ENCODE peak calls at places on chromosomes 5 and 9, in eight cellular contexts. One of them, this sample, is unnamed.

GRCh38 chr9:21047315-21047714 is 15.9 kb upstream of the HACD4 start:
- DNase-seq in stomach: no peak
- DNase-seq in lung: no peak
- DNase-seq in psoas muscle: no peak
- DNase-seq in ovary: no peak
- DNase-seq in heart right ventricle: no peak
- DNase-seq in CD8-positive, alpha-beta T cell: no peak
- DNase-seq in heart left ventricle: no peak
- DNase-seq in this sample: no peak

GRCh38 chr5:54835642-54836041 is 149.8 kb downstream of the ESM1 start:
- DNase-seq in stomach: no peak
- DNase-seq in lung: no peak
- DNase-seq in psoas muscle: no peak
- DNase-seq in heart right ventricle: no peak
- DNase-seq in ovary: no peak
- DNase-seq in CD8-positive, alpha-beta T cell: no peak
- DNase-seq in heart left ventricle: no peak
- DNase-seq in this sample: no peak

GRCh38 chr9:120186276-120186675 is 393.7 kb downstream of the CDK5RAP2 start:
- DNase-seq in stomach: no peak
- DNase-seq in ovary: no peak
- DNase-seq in lung: no peak
- DNase-seq in CD8-positive, alpha-beta T cell: no peak
- DNase-seq in psoas muscle: no peak
- DNase-seq in heart right ventricle: no peak
- DNase-seq in heart left ventricle: no peak
- DNase-seq in this sample: no peak

GRCh38 chr9:133056533-133056932 is 5.2 kb upstream of the CEL start:
- DNase-seq in CD8-positive, alpha-beta T cell: no peak
- DNase-seq in ovary: no peak
- DNase-seq in psoas muscle: no peak
- DNase-seq in lung: no peak
- DNase-seq in heart right ventricle: no peak
- DNase-seq in heart left ventricle: no peak
- DNase-seq in stomach: no peak
- DNase-seq in this sample: no peak

GRCh38 chr5:171024084-171024483 is 162.3 kb downstream of the RANBP17 start:
- DNase-seq in lung: no peak
- DNase-seq in heart right ventricle: no peak
- DNase-seq in ovary: no peak
- DNase-seq in CD8-positive, alpha-beta T cell: no peak
- DNase-seq in heart left ventricle: no peak
- DNase-seq in stomach: no peak
- DNase-seq in psoas muscle: no peak
- DNase-seq in this sample: no peak

GRCh38 chr5:43409809-43410271 is 2.4 kb downstream of the CCL28 start:
- DNase-seq in stomach: peak; percentile 90
- DNase-seq in CD8-positive, alpha-beta T cell: no peak
- DNase-seq in psoas muscle: no peak
- DNase-seq in heart left ventricle: no peak
- DNase-seq in ovary: no peak
- DNase-seq in lung: peak; percentile 65
- DNase-seq in heart right ventricle: no peak
- DNase-seq in this sample: no peak

GRCh38 chr9:33884856-33885701 is 68.1 kb downstream of the UBE2R2 start:
- DNase-seq in heart right ventricle: no peak
- DNase-seq in lung: peak; percentile 37
- DNase-seq in psoas muscle: no peak
- DNase-seq in CD8-positive, alpha-beta T cell: no peak
- DNase-seq in heart left ventricle: no peak
- DNase-seq in stomach: peak; percentile 55
- DNase-seq in ovary: no peak
- DNase-seq in this sample: no peak

GRCh38 chr5:135223404-135223803 is 175.6 kb downstream of the MACROH2A1 start:
- DNase-seq in psoas muscle: no peak
- DNase-seq in lung: no peak
- DNase-seq in stomach: peak; percentile 8
- DNase-seq in heart right ventricle: no peak
- DNase-seq in heart left ventricle: no peak
- DNase-seq in CD8-positive, alpha-beta T cell: peak; percentile 43
- DNase-seq in ovary: no peak
- DNase-seq in this sample: peak; percentile 1

GRCh38 chr9:3879731-3880493 is 354.1 kb upstream of the RFX3 start:
- DNase-seq in CD8-positive, alpha-beta T cell: no peak
- DNase-seq in heart right ventricle: no peak
- DNase-seq in stomach: no peak
- DNase-seq in psoas muscle: peak; percentile 50
- DNase-seq in ovary: no peak
- DNase-seq in lung: no peak
- DNase-seq in heart left ventricle: no peak
- DNase-seq in this sample: no peak

GRCh38 chr5:134140530-134141201 is 26.2 kb downstream of the TCF7 start:
- DNase-seq in stomach: peak; percentile 78
- DNase-seq in ovary: peak; percentile 73
- DNase-seq in lung: peak; percentile 65
- DNase-seq in heart left ventricle: no peak
- DNase-seq in CD8-positive, alpha-beta T cell: peak; percentile 75
- DNase-seq in psoas muscle: peak; percentile 72
- DNase-seq in heart right ventricle: no peak
- DNase-seq in this sample: peak; percentile 56

GRCh38 chr5:72210913-72211670 is 103.8 kb downstream of the MAP1B start:
- DNase-seq in ovary: peak; percentile 69
- DNase-seq in heart right ventricle: peak; percentile 42
- DNase-seq in psoas muscle: peak; percentile 57
- DNase-seq in CD8-positive, alpha-beta T cell: no peak
- DNase-seq in heart left ventricle: no peak
- DNase-seq in stomach: peak; percentile 68
- DNase-seq in lung: peak; percentile 32
- DNase-seq in this sample: peak; percentile 27

GRCh38 chr5:43602456-43602817 is 543 bp upstream of the NNT start:
- DNase-seq in heart left ventricle: no peak
- DNase-seq in CD8-positive, alpha-beta T cell: peak; percentile 58
- DNase-seq in lung: peak; percentile 32
- DNase-seq in psoas muscle: peak; percentile 42
- DNase-seq in ovary: peak; percentile 41
- DNase-seq in heart right ventricle: no peak
- DNase-seq in stomach: peak; percentile 27
- DNase-seq in this sample: peak; percentile 41

GRCh38 chr9:130043654-130044623 is 950 bp upstream of the FNBP1 start:
- DNase-seq in ovary: peak; percentile 78
- DNase-seq in heart right ventricle: peak; percentile 42
- DNase-seq in psoas muscle: peak; percentile 72
- DNase-seq in CD8-positive, alpha-beta T cell: no peak
- DNase-seq in lung: no peak
- DNase-seq in heart left ventricle: peak; percentile 67
- DNase-seq in stomach: peak; percentile 30
- DNase-seq in this sample: peak; percentile 75

GRCh38 chr9:127566351-127567001 is 45.6 kb upstream of the STXBP1 start:
- DNase-seq in psoas muscle: no peak
- DNase-seq in ovary: no peak
- DNase-seq in lung: peak; percentile 78
- DNase-seq in CD8-positive, alpha-beta T cell: no peak
- DNase-seq in heart left ventricle: no peak
- DNase-seq in heart right ventricle: no peak
- DNase-seq in stomach: peak; percentile 58
- DNase-seq in this sample: no peak

GRCh38 chr5:158929579-158930233 is 170.0 kb downstream of the EBF1 start:
- DNase-seq in psoas muscle: no peak
- DNase-seq in CD8-positive, alpha-beta T cell: no peak
- DNase-seq in heart left ventricle: no peak
- DNase-seq in ovary: no peak
- DNase-seq in lung: no peak
- DNase-seq in heart right ventricle: no peak
- DNase-seq in stomach: no peak
- DNase-seq in this sample: no peak

GRCh38 chr5:131745155-131745554 is 51.7 kb downstream of the FNIP1 start:
- DNase-seq in psoas muscle: no peak
- DNase-seq in heart left ventricle: no peak
- DNase-seq in heart right ventricle: no peak
- DNase-seq in CD8-positive, alpha-beta T cell: no peak
- DNase-seq in lung: no peak
- DNase-seq in stomach: no peak
- DNase-seq in ovary: no peak
- DNase-seq in this sample: no peak

GRCh38 chr9:108056805-108057386 is 567.3 kb upstream of the KLF4 start:
- DNase-seq in lung: no peak
- DNase-seq in CD8-positive, alpha-beta T cell: no peak
- DNase-seq in heart right ventricle: no peak
- DNase-seq in psoas muscle: no peak
- DNase-seq in heart left ventricle: no peak
- DNase-seq in ovary: no peak
- DNase-seq in stomach: no peak
- DNase-seq in this sample: no peak

GRCh38 chr9:16282216-16282615 is 588.3 kb downstream of the BNC2 start:
- DNase-seq in psoas muscle: no peak
- DNase-seq in heart left ventricle: no peak
- DNase-seq in lung: no peak
- DNase-seq in ovary: no peak
- DNase-seq in CD8-positive, alpha-beta T cell: no peak
- DNase-seq in heart right ventricle: no peak
- DNase-seq in stomach: no peak
- DNase-seq in this sample: no peak

GRCh38 chr5:143495823-143496275 is 92.4 kb upstream of the NR3C1 start:
- DNase-seq in heart right ventricle: no peak
- DNase-seq in psoas muscle: no peak
- DNase-seq in ovary: no peak
- DNase-seq in CD8-positive, alpha-beta T cell: no peak
- DNase-seq in lung: no peak
- DNase-seq in heart left ventricle: no peak
- DNase-seq in stomach: no peak
- DNase-seq in this sample: peak; percentile 18

GRCh38 chr5:82332889-82333619 is 54.9 kb upstream of the RPS23 start:
- DNase-seq in heart left ventricle: no peak
- DNase-seq in stomach: no peak
- DNase-seq in psoas muscle: no peak
- DNase-seq in lung: no peak
- DNase-seq in ovary: no peak
- DNase-seq in CD8-positive, alpha-beta T cell: no peak
- DNase-seq in heart right ventricle: no peak
- DNase-seq in this sample: no peak

GRCh38 chr9:128361296-128361980 is 9.7 kb upstream of the URM1 start:
- DNase-seq in CD8-positive, alpha-beta T cell: no peak
- DNase-seq in stomach: no peak
- DNase-seq in heart right ventricle: no peak
- DNase-seq in lung: no peak
- DNase-seq in heart left ventricle: no peak
- DNase-seq in psoas muscle: no peak
- DNase-seq in ovary: no peak
- DNase-seq in this sample: no peak

GRCh38 chr9:68552700-68553099 is 12.0 kb upstream of the TMEM252 start:
- DNase-seq in heart left ventricle: no peak
- DNase-seq in stomach: no peak
- DNase-seq in CD8-positive, alpha-beta T cell: no peak
- DNase-seq in lung: no peak
- DNase-seq in ovary: no peak
- DNase-seq in psoas muscle: no peak
- DNase-seq in heart right ventricle: no peak
- DNase-seq in this sample: no peak

GRCh38 chr9:6049798-6050197 is 34.4 kb upstream of the RANBP6 start:
- DNase-seq in heart right ventricle: no peak
- DNase-seq in psoas muscle: no peak
- DNase-seq in heart left ventricle: no peak
- DNase-seq in stomach: no peak
- DNase-seq in CD8-positive, alpha-beta T cell: no peak
- DNase-seq in lung: no peak
- DNase-seq in ovary: no peak
- DNase-seq in this sample: no peak
- TF ChIP-seq CTCF in heart right ventricle: no peak
- TF ChIP-seq CTCF in psoas muscle: peak; percentile 23
- TF ChIP-seq CTCF in heart left ventricle: no peak
- TF ChIP-seq CTCF in stomach: peak; percentile 16
- TF ChIP-seq CTCF in CD8-positive, alpha-beta T cell: peak; percentile 20
- TF ChIP-seq CTCF in lung: no peak
- TF ChIP-seq CTCF in ovary: no peak
- TF ChIP-seq CTCF in this sample: no peak

GRCh38 chr9:104915049-104915448 is 12.9 kb downstream of the ABCA1 start:
- DNase-seq in stomach: no peak
- DNase-seq in lung: no peak
- DNase-seq in ovary: no peak
- DNase-seq in heart right ventricle: no peak
- DNase-seq in psoas muscle: peak; percentile 60
- DNase-seq in CD8-positive, alpha-beta T cell: no peak
- DNase-seq in heart left ventricle: no peak
- DNase-seq in this sample: no peak
- H3K27ac ChIP-seq in stomach: no peak overlapping the region
- H3K27ac ChIP-seq in lung: no peak overlapping the region
- H3K27ac ChIP-seq in ovary: no peak overlapping the region
- H3K27ac ChIP-seq in heart right ventricle: peak overlapping the region; percentile 3
- H3K27ac ChIP-seq in psoas muscle: peak overlapping the region; percentile 70
- H3K27ac ChIP-seq in CD8-positive, alpha-beta T cell: no peak overlapping the region
- H3K27ac ChIP-seq in heart left ventricle: peak overlapping the region; percentile 62
- H3K27ac ChIP-seq in this sample: no peak overlapping the region

DNA sequence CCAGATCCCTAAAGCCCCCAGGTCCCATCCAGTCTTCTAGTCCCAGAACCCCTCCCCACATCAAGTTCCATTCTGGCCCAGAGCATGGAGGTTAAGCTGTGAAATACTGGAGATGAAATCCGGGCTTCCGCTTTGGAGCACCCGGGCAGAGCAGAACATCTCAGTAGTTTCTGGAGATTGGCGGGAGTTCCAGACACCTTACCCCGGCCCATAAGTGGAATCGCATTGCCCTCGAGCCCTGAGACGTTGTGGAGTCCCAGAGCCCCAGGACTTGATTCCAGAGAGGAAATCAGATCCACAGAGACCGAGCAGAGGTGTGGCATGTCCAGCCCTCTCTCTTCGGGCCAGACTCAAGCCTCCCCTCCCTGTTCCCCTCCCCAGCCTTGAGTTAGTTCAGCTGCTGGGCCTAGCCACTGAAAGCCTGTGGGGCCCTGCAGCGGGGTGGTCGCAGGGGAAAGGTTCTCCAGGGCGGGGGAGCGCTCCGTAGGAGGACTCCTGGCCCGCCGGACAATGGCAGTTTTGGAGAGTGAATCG is 937 bp upstream of the PAX5 start:
- DNase-seq in heart left ventricle: no peak
- DNase-seq in stomach: no peak
- DNase-seq in lung: no peak
- DNase-seq in psoas muscle: no peak
- DNase-seq in ovary: no peak
- DNase-seq in CD8-positive, alpha-beta T cell: no peak
- DNase-seq in heart right ventricle: no peak
- DNase-seq in this sample: no peak
- H3K27me3 ChIP-seq in heart left ventricle: peaks cover 100% of the 10 kb centered on the region
- H3K27me3 ChIP-seq in stomach: peaks cover 48% of the 10 kb centered on the region
- H3K27me3 ChIP-seq in lung: peaks cover 8% of the 10 kb centered on the region
- H3K27me3 ChIP-seq in psoas muscle: no peaks in the 10 kb centered on the region
- H3K27me3 ChIP-seq in ovary: peaks cover 3% of the 10 kb centered on the region
- H3K27me3 ChIP-seq in CD8-positive, alpha-beta T cell: peaks cover 67% of the 10 kb centered on the region
- H3K27me3 ChIP-seq in heart right ventricle: peaks cover 47% of the 10 kb centered on the region
- H3K27me3 ChIP-seq in this sample: peaks cover 42% of the 10 kb centered on the region

DNA sequence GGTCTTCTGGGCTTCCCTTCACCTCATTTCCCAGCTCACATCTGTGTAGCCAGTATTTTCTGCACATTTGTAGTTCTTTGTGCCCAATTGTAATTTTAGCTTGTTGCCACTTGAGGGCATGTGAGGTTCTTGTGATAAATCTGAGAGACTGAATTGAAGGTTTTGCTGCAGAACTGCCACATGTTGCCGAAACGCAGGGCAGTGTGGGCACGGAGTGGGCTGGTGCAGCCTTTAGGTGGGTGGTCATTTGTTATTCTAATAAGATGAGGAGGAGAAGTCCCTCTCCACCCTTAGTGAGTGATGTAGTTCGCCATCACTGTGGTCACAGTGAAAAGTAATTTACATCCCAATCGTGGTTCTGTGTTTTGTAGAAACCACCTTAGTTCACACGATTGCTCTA is 21.2 kb downstream of the OTULIN start:
- DNase-seq in lung: no peak
- DNase-seq in stomach: no peak
- DNase-seq in heart left ventricle: no peak
- DNase-seq in ovary: no peak
- DNase-seq in heart right ventricle: no peak
- DNase-seq in psoas muscle: no peak
- DNase-seq in CD8-positive, alpha-beta T cell: peak; percentile 67
- DNase-seq in this sample: no peak
- TF ChIP-seq CTCF in lung: peak; percentile 43
- TF ChIP-seq CTCF in stomach: peak; percentile 55
- TF ChIP-seq CTCF in heart left ventricle: peak; percentile 52
- TF ChIP-seq CTCF in ovary: peak; percentile 37
- TF ChIP-seq CTCF in heart right ventricle: peak; percentile 64
- TF ChIP-seq CTCF in psoas muscle: peak; percentile 68
- TF ChIP-seq CTCF in CD8-positive, alpha-beta T cell: peak; percentile 75
- TF ChIP-seq CTCF in this sample: peak; percentile 65